ENCODE peak calls at places on chromosome 11, in seven cellular contexts. One of them, this sample, is unnamed.

GRCh38 chr11:85974126-85974525 is 94.8 kb downstream of the PICALM start:
- DNase-seq in mammary epithelial cell: no peak
- DNase-seq in thoracic aorta: no peak
- DNase-seq in Caco-2: no peak
- DNase-seq in WTC11: no peak
- DNase-seq in A549: no peak
- DNase-seq in coronary artery: no peak
- DNase-seq in this sample: no peak

GRCh38 chr11:133810766-133811165 is 34.5 kb downstream of the SPATA19 start:
- DNase-seq in mammary epithelial cell: no peak
- DNase-seq in thoracic aorta: no peak
- DNase-seq in Caco-2: no peak
- DNase-seq in WTC11: no peak
- DNase-seq in A549: no peak
- DNase-seq in coronary artery: peak
- DNase-seq in this sample: no peak

GRCh38 chr11:18698341-18699268 is at the start of gene TMEM86A:
- DNase-seq in mammary epithelial cell: peak
- DNase-seq in thoracic aorta: peak
- DNase-seq in Caco-2: peak
- DNase-seq in WTC11: peak
- DNase-seq in A549: peak
- DNase-seq in coronary artery: peak
- DNase-seq in this sample: peak

GRCh38 chr11:19886498-19886897 is 173.9 kb downstream of the NAV2 start:
- DNase-seq in mammary epithelial cell: no peak
- DNase-seq in thoracic aorta: no peak
- DNase-seq in Caco-2: no peak
- DNase-seq in WTC11: no peak
- DNase-seq in A549: no peak
- DNase-seq in coronary artery: no peak
- DNase-seq in this sample: no peak

GRCh38 chr11:91947215-91947614 is 277.4 kb upstream of the FAT3 start:
- DNase-seq in mammary epithelial cell: peak
- DNase-seq in thoracic aorta: peak
- DNase-seq in Caco-2: no peak
- DNase-seq in WTC11: no peak
- DNase-seq in A549: no peak
- DNase-seq in coronary artery: no peak
- DNase-seq in this sample: no peak

GRCh38 chr11:120883404-120884135 is 140.3 kb upstream of the TBCEL start:
- DNase-seq in mammary epithelial cell: peak
- DNase-seq in thoracic aorta: peak
- DNase-seq in Caco-2: no peak
- DNase-seq in WTC11: no peak
- DNase-seq in A549: no peak
- DNase-seq in coronary artery: no peak
- DNase-seq in this sample: no peak

GRCh38 chr11:83948205-83948604 is 662.0 kb upstream of the CCDC90B start:
- DNase-seq in mammary epithelial cell: no peak
- DNase-seq in thoracic aorta: no peak
- DNase-seq in Caco-2: no peak
- DNase-seq in WTC11: no peak
- DNase-seq in A549: no peak
- DNase-seq in coronary artery: no peak
- DNase-seq in this sample: no peak

GRCh38 chr11:10688401-10688800 is 5.2 kb downstream of the IRAG1 start:
- DNase-seq in mammary epithelial cell: peak
- DNase-seq in thoracic aorta: no peak
- DNase-seq in Caco-2: no peak
- DNase-seq in WTC11: peak
- DNase-seq in A549: peak
- DNase-seq in coronary artery: peak
- DNase-seq in this sample: no peak

GRCh38 chr11:121318848-121319834 is 26.6 kb downstream of the SC5D start:
- DNase-seq in mammary epithelial cell: peak
- DNase-seq in thoracic aorta: no peak
- DNase-seq in Caco-2: no peak
- DNase-seq in WTC11: no peak
- DNase-seq in A549: no peak
- DNase-seq in coronary artery: no peak
- DNase-seq in this sample: no peak

GRCh38 chr11:64763804-64764611 is 4.2 kb upstream of the PYGM start:
- DNase-seq in mammary epithelial cell: no peak
- DNase-seq in thoracic aorta: no peak
- DNase-seq in Caco-2: peak
- DNase-seq in WTC11: no peak
- DNase-seq in A549: no peak
- DNase-seq in coronary artery: no peak
- DNase-seq in this sample: no peak

GRCh38 chr11:11841121-11841604 is 609 bp upstream of the USP47 start:
- DNase-seq in mammary epithelial cell: no peak
- DNase-seq in thoracic aorta: no peak
- DNase-seq in Caco-2: peak
- DNase-seq in WTC11: peak
- DNase-seq in A549: peak
- DNase-seq in coronary artery: peak
- DNase-seq in this sample: no peak

GRCh38 chr11:46916669-46917108 is 1.7 kb downstream of the LRP4 start:
- DNase-seq in mammary epithelial cell: peak
- DNase-seq in thoracic aorta: no peak
- DNase-seq in Caco-2: peak
- DNase-seq in WTC11: peak
- DNase-seq in A549: peak
- DNase-seq in coronary artery: no peak
- DNase-seq in this sample: no peak

GRCh38 chr11:14422052-14422813 is 63.2 kb upstream of the RRAS2 start:
- DNase-seq in mammary epithelial cell: peak
- DNase-seq in thoracic aorta: peak
- DNase-seq in Caco-2: peak
- DNase-seq in WTC11: peak
- DNase-seq in A549: peak
- DNase-seq in coronary artery: peak
- DNase-seq in this sample: peak

GRCh38 chr11:111444040-111444439 is 65.0 kb upstream of the POU2AF1 start:
- DNase-seq in mammary epithelial cell: no peak
- DNase-seq in thoracic aorta: no peak
- DNase-seq in Caco-2: no peak
- DNase-seq in WTC11: no peak
- DNase-seq in A549: no peak
- DNase-seq in coronary artery: no peak
- DNase-seq in this sample: no peak

GRCh38 chr11:47857485-47858168 is 9.5 kb upstream of the NUP160 start:
- DNase-seq in mammary epithelial cell: no peak
- DNase-seq in thoracic aorta: no peak
- DNase-seq in Caco-2: no peak
- DNase-seq in WTC11: no peak
- DNase-seq in A549: no peak
- DNase-seq in coronary artery: no peak
- DNase-seq in this sample: no peak

GRCh38 chr11:77046060-77046501 is 11.9 kb downstream of the B3GNT6 start:
- DNase-seq in mammary epithelial cell: peak
- DNase-seq in thoracic aorta: no peak
- DNase-seq in Caco-2: peak
- DNase-seq in WTC11: peak
- DNase-seq in A549: peak
- DNase-seq in coronary artery: no peak
- DNase-seq in this sample: no peak

GRCh38 chr11:80948781-80949180 is 1508.0 kb upstream of the TENM4 start:
- DNase-seq in mammary epithelial cell: no peak
- DNase-seq in thoracic aorta: no peak
- DNase-seq in Caco-2: no peak
- DNase-seq in WTC11: no peak
- DNase-seq in A549: no peak
- DNase-seq in coronary artery: no peak
- DNase-seq in this sample: no peak

GRCh38 chr11:86151188-86152005 is 82.5 kb upstream of the PICALM start:
- DNase-seq in mammary epithelial cell: no peak
- DNase-seq in thoracic aorta: no peak
- DNase-seq in Caco-2: no peak
- DNase-seq in WTC11: no peak
- DNase-seq in A549: no peak
- DNase-seq in coronary artery: peak
- DNase-seq in this sample: no peak

GRCh38 chr11:118055966-118056365 is 20.9 kb upstream of the TMPRSS4 start:
- DNase-seq in mammary epithelial cell: no peak
- DNase-seq in thoracic aorta: no peak
- DNase-seq in Caco-2: peak
- DNase-seq in WTC11: no peak
- DNase-seq in A549: no peak
- DNase-seq in coronary artery: peak
- DNase-seq in this sample: no peak

GRCh38 chr11:99160447-99160846 is 139.7 kb downstream of the CNTN5 start:
- DNase-seq in mammary epithelial cell: no peak
- DNase-seq in thoracic aorta: no peak
- DNase-seq in Caco-2: no peak
- DNase-seq in WTC11: no peak
- DNase-seq in A549: no peak
- DNase-seq in coronary artery: no peak
- DNase-seq in this sample: no peak
- TF ChIP-seq CTCF in mammary epithelial cell: no peak
- TF ChIP-seq CTCF in thoracic aorta: no peak
- TF ChIP-seq CTCF in Caco-2: no peak
- TF ChIP-seq CTCF in WTC11: no peak
- TF ChIP-seq CTCF in A549: no peak
- TF ChIP-seq CTCF in coronary artery: no peak
- TF ChIP-seq CTCF in this sample: no peak

GRCh38 chr11:123479048-123479837 is 49.2 kb downstream of the GRAMD1B start:
- DNase-seq in mammary epithelial cell: no peak
- DNase-seq in thoracic aorta: no peak
- DNase-seq in Caco-2: no peak
- DNase-seq in WTC11: no peak
- DNase-seq in A549: no peak
- DNase-seq in coronary artery: no peak
- DNase-seq in this sample: no peak
- TF ChIP-seq CTCF in mammary epithelial cell: no peak
- TF ChIP-seq CTCF in thoracic aorta: no peak
- TF ChIP-seq CTCF in Caco-2: no peak
- TF ChIP-seq CTCF in WTC11: no peak
- TF ChIP-seq CTCF in A549: no peak
- TF ChIP-seq CTCF in coronary artery: no peak
- TF ChIP-seq CTCF in this sample: no peak

GRCh38 chr11:55714982-55715888 is 53.2 kb downstream of the OR4C6 start:
- DNase-seq in mammary epithelial cell: no peak
- DNase-seq in thoracic aorta: no peak
- DNase-seq in Caco-2: no peak
- DNase-seq in WTC11: peak
- DNase-seq in A549: no peak
- DNase-seq in coronary artery: no peak
- DNase-seq in this sample: no peak
- TF ChIP-seq CTCF in mammary epithelial cell: peak
- TF ChIP-seq CTCF in thoracic aorta: no peak
- TF ChIP-seq CTCF in Caco-2: peak
- TF ChIP-seq CTCF in WTC11: peak
- TF ChIP-seq CTCF in A549: no peak
- TF ChIP-seq CTCF in coronary artery: no peak
- TF ChIP-seq CTCF in this sample: no peak

GRCh38 chr11:17391493-17392355 is 3.3 kb upstream of the KCNJ11 start:
- DNase-seq in mammary epithelial cell: no peak
- DNase-seq in thoracic aorta: no peak
- DNase-seq in Caco-2: no peak
- DNase-seq in WTC11: no peak
- DNase-seq in A549: no peak
- DNase-seq in coronary artery: no peak
- DNase-seq in this sample: no peak
- TF ChIP-seq CTCF in mammary epithelial cell: no peak
- TF ChIP-seq CTCF in thoracic aorta: no peak
- TF ChIP-seq CTCF in Caco-2: no peak
- TF ChIP-seq CTCF in WTC11: no peak
- TF ChIP-seq CTCF in A549: no peak
- TF ChIP-seq CTCF in coronary artery: no peak
- TF ChIP-seq CTCF in this sample: no peak